ENCODE peak calls at places on chromosome 4, in ten cellular contexts. One of them, this sample, is unnamed.

GRCh38 chr4:98470366-98470765 is 188.0 kb downstream of the TSPAN5 start:
- DNase-seq in colonic mucosa: no peak
- DNase-seq in endothelial cell of umbilical vein: no peak
- DNase-seq in PC-3: no peak
- DNase-seq in tibial artery: no peak
- DNase-seq in neural progenitor cell: no peak
- DNase-seq in pancreas: no peak
- DNase-seq in cardiac muscle cell: no peak
- DNase-seq in ovary: no peak
- DNase-seq in thyroid gland: no peak
- DNase-seq in this sample: no peak

GRCh38 chr4:81442479-81443085 is 29.1 kb downstream of the RASGEF1B start:
- DNase-seq in colonic mucosa: no peak
- DNase-seq in endothelial cell of umbilical vein: no peak
- DNase-seq in PC-3: no peak
- DNase-seq in tibial artery: no peak
- DNase-seq in neural progenitor cell: no peak
- DNase-seq in pancreas: no peak
- DNase-seq in cardiac muscle cell: no peak
- DNase-seq in ovary: no peak
- DNase-seq in thyroid gland: no peak
- DNase-seq in this sample: no peak

GRCh38 chr4:52244773-52245360 is 193.8 kb downstream of the SPATA18 start:
- DNase-seq in colonic mucosa: no peak
- DNase-seq in endothelial cell of umbilical vein: no peak
- DNase-seq in PC-3: peak; percentile 39
- DNase-seq in tibial artery: no peak
- DNase-seq in neural progenitor cell: no peak
- DNase-seq in pancreas: no peak
- DNase-seq in cardiac muscle cell: no peak
- DNase-seq in ovary: no peak
- DNase-seq in thyroid gland: peak; percentile 19
- DNase-seq in this sample: no peak

GRCh38 chr4:143035661-143036060 is 149.1 kb upstream of the USP38 start:
- DNase-seq in colonic mucosa: no peak
- DNase-seq in endothelial cell of umbilical vein: no peak
- DNase-seq in PC-3: no peak
- DNase-seq in tibial artery: no peak
- DNase-seq in neural progenitor cell: no peak
- DNase-seq in pancreas: no peak
- DNase-seq in cardiac muscle cell: no peak
- DNase-seq in ovary: no peak
- DNase-seq in thyroid gland: no peak
- DNase-seq in this sample: no peak

GRCh38 chr4:5511791-5512190 is 196.6 kb downstream of the EVC2 start:
- DNase-seq in colonic mucosa: no peak
- DNase-seq in endothelial cell of umbilical vein: no peak
- DNase-seq in PC-3: no peak
- DNase-seq in tibial artery: no peak
- DNase-seq in neural progenitor cell: no peak
- DNase-seq in pancreas: no peak
- DNase-seq in cardiac muscle cell: no peak
- DNase-seq in ovary: no peak
- DNase-seq in thyroid gland: no peak
- DNase-seq in this sample: peak; percentile 2

GRCh38 chr4:66681962-66682361 is 863.3 kb downstream of the CENPC start:
- DNase-seq in colonic mucosa: no peak
- DNase-seq in endothelial cell of umbilical vein: no peak
- DNase-seq in PC-3: no peak
- DNase-seq in tibial artery: no peak
- DNase-seq in neural progenitor cell: no peak
- DNase-seq in pancreas: no peak
- DNase-seq in cardiac muscle cell: no peak
- DNase-seq in ovary: no peak
- DNase-seq in thyroid gland: no peak
- DNase-seq in this sample: no peak

GRCh38 chr4:70778888-70779422 is 57.2 kb downstream of the RUFY3 start:
- DNase-seq in colonic mucosa: no peak
- DNase-seq in endothelial cell of umbilical vein: peak; percentile 90
- DNase-seq in PC-3: no peak
- DNase-seq in tibial artery: no peak
- DNase-seq in neural progenitor cell: no peak
- DNase-seq in pancreas: no peak
- DNase-seq in cardiac muscle cell: peak; percentile 46
- DNase-seq in ovary: no peak
- DNase-seq in thyroid gland: peak; percentile 74
- DNase-seq in this sample: no peak

GRCh38 chr4:85039526-85039925 is 73.0 kb upstream of the WDFY3 start:
- DNase-seq in colonic mucosa: no peak
- DNase-seq in endothelial cell of umbilical vein: no peak
- DNase-seq in PC-3: peak; percentile 48
- DNase-seq in tibial artery: no peak
- DNase-seq in neural progenitor cell: no peak
- DNase-seq in pancreas: no peak
- DNase-seq in cardiac muscle cell: no peak
- DNase-seq in ovary: no peak
- DNase-seq in thyroid gland: no peak
- DNase-seq in this sample: peak; percentile 75

GRCh38 chr4:175511861-175512260 is 300.2 kb downstream of the GPM6A start:
- DNase-seq in colonic mucosa: no peak
- DNase-seq in endothelial cell of umbilical vein: no peak
- DNase-seq in PC-3: no peak
- DNase-seq in tibial artery: no peak
- DNase-seq in neural progenitor cell: no peak
- DNase-seq in pancreas: no peak
- DNase-seq in cardiac muscle cell: no peak
- DNase-seq in ovary: no peak
- DNase-seq in thyroid gland: no peak
- DNase-seq in this sample: no peak

GRCh38 chr4:56078866-56079265 is 130.1 kb downstream of the CEP135 start:
- DNase-seq in colonic mucosa: no peak
- DNase-seq in endothelial cell of umbilical vein: no peak
- DNase-seq in PC-3: no peak
- DNase-seq in tibial artery: no peak
- DNase-seq in neural progenitor cell: no peak
- DNase-seq in pancreas: no peak
- DNase-seq in cardiac muscle cell: no peak
- DNase-seq in ovary: no peak
- DNase-seq in thyroid gland: no peak
- DNase-seq in this sample: no peak

GRCh38 chr4:650951-651883 is 22.9 kb downstream of the ATP5ME start:
- DNase-seq in colonic mucosa: no peak
- DNase-seq in endothelial cell of umbilical vein: no peak
- DNase-seq in PC-3: no peak
- DNase-seq in tibial artery: no peak
- DNase-seq in neural progenitor cell: peak; percentile 55
- DNase-seq in pancreas: no peak
- DNase-seq in cardiac muscle cell: no peak
- DNase-seq in ovary: no peak
- DNase-seq in thyroid gland: peak; percentile 76
- DNase-seq in this sample: no peak

GRCh38 chr4:59339631-59340030 is 1860.5 kb upstream of the ADGRL3 start:
- DNase-seq in colonic mucosa: no peak
- DNase-seq in endothelial cell of umbilical vein: no peak
- DNase-seq in PC-3: no peak
- DNase-seq in tibial artery: no peak
- DNase-seq in neural progenitor cell: peak; percentile 76
- DNase-seq in pancreas: no peak
- DNase-seq in cardiac muscle cell: peak; percentile 2
- DNase-seq in ovary: no peak
- DNase-seq in thyroid gland: no peak
- DNase-seq in this sample: no peak

DNA sequence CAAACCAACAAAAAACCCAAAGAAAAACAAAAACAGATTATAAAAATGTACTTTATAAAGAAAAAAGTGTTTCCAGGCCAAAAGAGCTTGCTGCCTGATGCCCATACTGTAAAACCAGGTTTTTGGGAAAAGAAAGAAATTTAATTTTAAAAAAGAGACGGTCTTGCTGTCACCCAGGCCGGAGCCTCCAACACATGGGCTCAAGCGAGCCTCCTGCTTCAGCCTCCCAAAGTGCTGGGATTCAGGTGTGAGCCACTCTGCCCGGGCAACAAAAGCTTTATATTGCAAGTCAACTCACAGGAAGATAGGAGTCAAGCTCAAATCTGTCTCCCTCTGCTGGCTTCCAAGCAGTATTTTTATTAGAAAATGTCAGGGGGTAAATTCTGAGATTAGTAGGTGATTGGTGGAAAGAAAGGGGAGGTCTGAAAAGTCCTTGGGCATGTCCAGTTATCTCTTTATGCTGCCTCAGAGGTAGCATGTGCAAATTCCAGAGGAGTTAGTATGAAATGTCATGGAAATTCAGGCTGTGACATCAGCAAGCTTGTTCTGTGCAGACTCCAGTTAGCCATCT is 39.4 kb downstream of the MGST2 start:
- DNase-seq in colonic mucosa: no peak
- DNase-seq in endothelial cell of umbilical vein: peak; percentile 15
- DNase-seq in PC-3: peak; percentile 10
- DNase-seq in tibial artery: no peak
- DNase-seq in neural progenitor cell: no peak
- DNase-seq in pancreas: no peak
- DNase-seq in cardiac muscle cell: no peak
- DNase-seq in ovary: no peak
- DNase-seq in thyroid gland: no peak
- DNase-seq in this sample: peak; percentile 19
- TF ChIP-seq CTCF in colonic mucosa: no peak
- TF ChIP-seq CTCF in endothelial cell of umbilical vein: peak; percentile 38
- TF ChIP-seq CTCF in PC-3: peak; percentile 51
- TF ChIP-seq CTCF in tibial artery: no peak
- TF ChIP-seq CTCF in neural progenitor cell: peak; percentile 25
- TF ChIP-seq CTCF in pancreas: no peak
- TF ChIP-seq CTCF in cardiac muscle cell: peak; percentile 19
- TF ChIP-seq CTCF in ovary: no peak
- TF ChIP-seq CTCF in thyroid gland: no peak
- TF ChIP-seq CTCF in this sample: peak; percentile 51

GRCh38 chr4:103092245-103092644 is 7.4 kb downstream of the BDH2 start:
- DNase-seq in colonic mucosa: no peak
- DNase-seq in endothelial cell of umbilical vein: no peak
- DNase-seq in PC-3: no peak
- DNase-seq in tibial artery: no peak
- DNase-seq in neural progenitor cell: no peak
- DNase-seq in pancreas: no peak
- DNase-seq in cardiac muscle cell: no peak
- DNase-seq in ovary: no peak
- DNase-seq in thyroid gland: no peak
- DNase-seq in this sample: no peak

GRCh38 chr4:103085555-103086196 is 9.1 kb upstream of the SLC9B2 start:
- DNase-seq in colonic mucosa: no peak
- DNase-seq in endothelial cell of umbilical vein: no peak
- DNase-seq in PC-3: no peak
- DNase-seq in tibial artery: no peak
- DNase-seq in neural progenitor cell: no peak
- DNase-seq in pancreas: no peak
- DNase-seq in cardiac muscle cell: no peak
- DNase-seq in ovary: no peak
- DNase-seq in thyroid gland: no peak
- DNase-seq in this sample: no peak

GRCh38 chr4:103091601-103092223 is 7.9 kb downstream of the BDH2 start:
- DNase-seq in colonic mucosa: peak; percentile 32
- DNase-seq in endothelial cell of umbilical vein: peak; percentile 66
- DNase-seq in PC-3: peak; percentile 62
- DNase-seq in tibial artery: no peak
- DNase-seq in neural progenitor cell: peak; percentile 71
- DNase-seq in pancreas: no peak
- DNase-seq in cardiac muscle cell: peak; percentile 59
- DNase-seq in ovary: no peak
- DNase-seq in thyroid gland: peak; percentile 9
- DNase-seq in this sample: peak; percentile 50

GRCh38 chr4:103086565-103086964 is 10.0 kb upstream of the SLC9B2 start:
- DNase-seq in colonic mucosa: no peak
- DNase-seq in endothelial cell of umbilical vein: no peak
- DNase-seq in PC-3: no peak
- DNase-seq in tibial artery: no peak
- DNase-seq in neural progenitor cell: no peak
- DNase-seq in pancreas: no peak
- DNase-seq in cardiac muscle cell: no peak
- DNase-seq in ovary: no peak
- DNase-seq in thyroid gland: no peak
- DNase-seq in this sample: no peak
- H3K36me3 ChIP-seq in colonic mucosa: no peaks in the 10 kb centered on the region
- H3K36me3 ChIP-seq in endothelial cell of umbilical vein: peaks cover 9% of the 10 kb centered on the region
- H3K36me3 ChIP-seq in PC-3: no peaks in the 10 kb centered on the region
- H3K36me3 ChIP-seq in tibial artery: peaks cover 68% of the 10 kb centered on the region
- H3K36me3 ChIP-seq in neural progenitor cell: no peaks in the 10 kb centered on the region
- H3K36me3 ChIP-seq in pancreas: peaks cover 21% of the 10 kb centered on the region
- H3K36me3 ChIP-seq in cardiac muscle cell: peaks cover 66% of the 10 kb centered on the region
- H3K36me3 ChIP-seq in ovary: no peaks in the 10 kb centered on the region
- H3K36me3 ChIP-seq in thyroid gland: peaks cover 48% of the 10 kb centered on the region
- H3K36me3 ChIP-seq in this sample: peaks cover 32% of the 10 kb centered on the region

GRCh38 chr4:189974056-189974455 is 33.4 kb downstream of the FRG1 start:
- DNase-seq in colonic mucosa: no peak
- DNase-seq in endothelial cell of umbilical vein: peak; percentile 3
- DNase-seq in PC-3: peak; percentile 31
- DNase-seq in tibial artery: no peak
- DNase-seq in neural progenitor cell: no peak
- DNase-seq in pancreas: no peak
- DNase-seq in cardiac muscle cell: no peak
- DNase-seq in ovary: no peak
- DNase-seq in thyroid gland: no peak
- DNase-seq in this sample: peak; percentile 2
- TF ChIP-seq CTCF in colonic mucosa: no peak
- TF ChIP-seq CTCF in endothelial cell of umbilical vein: no peak
- TF ChIP-seq CTCF in PC-3: peak; percentile 54
- TF ChIP-seq CTCF in tibial artery: no peak
- TF ChIP-seq CTCF in neural progenitor cell: peak; percentile 44
- TF ChIP-seq CTCF in pancreas: no peak
- TF ChIP-seq CTCF in cardiac muscle cell: no peak
- TF ChIP-seq CTCF in ovary: no peak
- TF ChIP-seq CTCF in thyroid gland: no peak
- TF ChIP-seq CTCF in this sample: peak; percentile 29

GRCh38 chr4:112650332-112650731 is 13.4 kb downstream of the LARP7 start:
- DNase-seq in colonic mucosa: no peak
- DNase-seq in endothelial cell of umbilical vein: no peak
- DNase-seq in PC-3: no peak
- DNase-seq in tibial artery: no peak
- DNase-seq in neural progenitor cell: no peak
- DNase-seq in pancreas: no peak
- DNase-seq in cardiac muscle cell: no peak
- DNase-seq in ovary: no peak
- DNase-seq in thyroid gland: no peak
- DNase-seq in this sample: no peak

GRCh38 chr4:112649055-112649408 is 12.1 kb downstream of the LARP7 start:
- DNase-seq in colonic mucosa: no peak
- DNase-seq in endothelial cell of umbilical vein: no peak
- DNase-seq in PC-3: no peak
- DNase-seq in tibial artery: no peak
- DNase-seq in neural progenitor cell: no peak
- DNase-seq in pancreas: no peak
- DNase-seq in cardiac muscle cell: no peak
- DNase-seq in ovary: no peak
- DNase-seq in thyroid gland: no peak
- DNase-seq in this sample: no peak

GRCh38 chr4:112646632-112647537 is 9.9 kb downstream of the LARP7 start:
- DNase-seq in colonic mucosa: no peak
- DNase-seq in endothelial cell of umbilical vein: no peak
- DNase-seq in PC-3: no peak
- DNase-seq in tibial artery: no peak
- DNase-seq in neural progenitor cell: no peak
- DNase-seq in pancreas: no peak
- DNase-seq in cardiac muscle cell: no peak
- DNase-seq in ovary: no peak
- DNase-seq in thyroid gland: no peak
- DNase-seq in this sample: no peak

GRCh38 chr4:112647785-112648184 is 10.8 kb downstream of the LARP7 start:
- DNase-seq in colonic mucosa: no peak
- DNase-seq in endothelial cell of umbilical vein: no peak
- DNase-seq in PC-3: no peak
- DNase-seq in tibial artery: no peak
- DNase-seq in neural progenitor cell: peak; percentile 26
- DNase-seq in pancreas: no peak
- DNase-seq in cardiac muscle cell: no peak
- DNase-seq in ovary: no peak
- DNase-seq in thyroid gland: no peak
- DNase-seq in this sample: peak; percentile 11

GRCh38 chr4:112648263-112649054 is 11.5 kb downstream of the LARP7 start:
- DNase-seq in colonic mucosa: no peak
- DNase-seq in endothelial cell of umbilical vein: no peak
- DNase-seq in PC-3: no peak
- DNase-seq in tibial artery: no peak
- DNase-seq in neural progenitor cell: peak; percentile 69
- DNase-seq in pancreas: no peak
- DNase-seq in cardiac muscle cell: no peak
- DNase-seq in ovary: no peak
- DNase-seq in thyroid gland: no peak
- DNase-seq in this sample: no peak
- H3K36me3 ChIP-seq in colonic mucosa: peaks cover 27% of the 10 kb centered on the region
- H3K36me3 ChIP-seq in endothelial cell of umbilical vein: peaks cover 12% of the 10 kb centered on the region
- H3K36me3 ChIP-seq in PC-3: peaks cover 5% of the 10 kb centered on the region
- H3K36me3 ChIP-seq in tibial artery: peaks cover 80% of the 10 kb centered on the region
- H3K36me3 ChIP-seq in neural progenitor cell: peaks cover 25% of the 10 kb centered on the region
- H3K36me3 ChIP-seq in pancreas: peaks cover 68% of the 10 kb centered on the region
- H3K36me3 ChIP-seq in cardiac muscle cell: peaks cover 14% of the 10 kb centered on the region
- H3K36me3 ChIP-seq in ovary: no peaks in the 10 kb centered on the region
- H3K36me3 ChIP-seq in thyroid gland: peaks cover 49% of the 10 kb centered on the region
- H3K36me3 ChIP-seq in this sample: peaks cover 19% of the 10 kb centered on the region